ENCODE peak calls at places on chromosomes 6 and 20, in seven cellular contexts. K, N, E, G, Y, L and V are unnamed samples.

GRCh38 chr6:63058601-63059000 is 152.7 kb upstream of the FKBP1C start:
- DNase-seq in Y (no peak), E (no peak), K (no peak), L (no peak), G (no peak), N (no peak), V (no peak)

GRCh38 chr6:107272246-107272645 is 156.9 kb upstream of the BEND3 start:
- DNase-seq in L (no peak), E (no peak), Y (no peak), G (no peak), N (no peak), K (no peak), V (no peak)

GRCh38 chr6:44105146-44105545 is 22.1 kb downstream of the MRPL14 start:
- DNase-seq in N (no peak), L (no peak), Y (no peak), G (no peak), K (no peak), E (no peak), V (no peak)

GRCh38 chr6:158815915-158816314 is 3.3 kb downstream of the EZR start:
- DNase-seq in N (no peak), E (no peak), Y (peak; percentile 48), L (no peak), G (no peak), K (no peak), V (no peak)

GRCh38 chr20:41180599-41181333 is 43.4 kb downstream of the PLCG1 start:
- DNase-seq in Y (no peak), N (no peak), L (no peak), E (no peak), K (no peak), G (no peak), V (no peak)

GRCh38 chr6:158850807-158851115 is 31.6 kb upstream of the EZR start:
- DNase-seq in E (peak; percentile 23), N (no peak), G (no peak), Y (no peak), L (no peak), K (no peak), V (no peak)

GRCh38 chr6:104473021-104473429 is 386.7 kb downstream of the HACE1 start:
- DNase-seq in E (no peak), K (no peak), G (no peak), L (no peak), N (no peak), Y (no peak), V (no peak)

GRCh38 chr6:165807249-165807951 is 144.4 kb upstream of the PDE10A start:
- DNase-seq in K (no peak), L (no peak), N (no peak), G (no peak), E (no peak), Y (no peak), V (peak; percentile 38)

GRCh38 chr6:96502915-96503314 is 18.7 kb upstream of the UFL1 start:
- DNase-seq in G (no peak), K (no peak), E (no peak), L (no peak), Y (no peak), N (no peak), V (no peak)

GRCh38 chr6:134564705-134565104 is 246.8 kb upstream of the SGK1 start:
- DNase-seq in L (no peak), Y (no peak), E (no peak), N (no peak), K (no peak), G (no peak), V (no peak)

GRCh38 chr20:44720994-44721784 is 6.0 kb downstream of the CCN5 start:
- DNase-seq in Y (no peak), K (no peak), L (no peak), G (no peak), E (peak; percentile 94), N (no peak), V (no peak)

GRCh38 chr6:19613678-19614077 is 223.5 kb upstream of the ID4 start:
- DNase-seq in K (no peak), G (no peak), L (no peak), E (no peak), N (no peak), Y (no peak), V (no peak)

GRCh38 chr6:49787176-49787575 is at the start of gene PGK2:
- DNase-seq in G (no peak), E (no peak), Y (no peak), N (no peak), L (no peak), K (no peak), V (no peak)

GRCh38 chr6:93272201-93272600 is 147.2 kb downstream of the EPHA7 start:
- DNase-seq in G (no peak), L (no peak), K (no peak), N (no peak), Y (no peak), E (no peak), V (no peak)

GRCh38 chr6:41581381-41581991 is 35.3 kb downstream of the FOXP4 start:
- DNase-seq in K (peak; percentile 95), L (no peak), G (peak; percentile 81), E (peak; percentile 80), Y (no peak), N (peak; percentile 70), V (no peak)

GRCh38 chr6:74320076-74320475 is 624.1 kb downstream of the CD109 start:
- DNase-seq in E (no peak), K (no peak), G (no peak), Y (no peak), N (no peak), L (no peak), V (no peak)

GRCh38 chr20:34736106-34736505 is 32.0 kb downstream of the TP53INP2 start:
- DNase-seq in N (no peak), E (no peak), K (no peak), G (no peak), L (no peak), Y (no peak), V (no peak)

GRCh38 chr20:58695084-58695722 is 2.6 kb downstream of the NPEPL1 start:
- DNase-seq in E (no peak), N (no peak), L (no peak), Y (no peak), K (no peak), G (peak; percentile 31), V (peak; percentile 9)

GRCh38 chr6:141164042-141164748 is 968.5 kb upstream of the GJE1 start:
- DNase-seq in E (peak; percentile 76), Y (no peak), G (no peak), N (no peak), K (no peak), L (no peak), V (no peak)

GRCh38 chr6:158338311-158339112 is 26.2 kb downstream of the TULP4 start:
- DNase-seq in N (no peak), Y (no peak), G (no peak), K (no peak), E (no peak), L (no peak), V (no peak)

GRCh38 chr20:22836877-22837276 is 198.2 kb upstream of the SSTR4 start:
- DNase-seq in E (no peak), Y (no peak), G (no peak), K (no peak), L (no peak), N (no peak), V (no peak)

GRCh38 chr6:156013155-156013554 is 557.5 kb upstream of the NOX3 start:
- DNase-seq in G (no peak), L (no peak), E (no peak), K (no peak), Y (no peak), N (peak; percentile 22), V (no peak)